ENCODE peak calls at places on chromosomes 13 and 19, in five cellular contexts. U, W, H, G and R are unnamed samples. For H3K27me3, the result is how much of the 10 kb centered on the place peaks cover.

GRCh38 chr19:29524201-29524911 is 1.4 kb upstream of the VSTM2B start:
- DNase-seq in U (no peak), W (peak), H (no peak), G (peak), R (peak)

GRCh38 chr13:90302113-90302512 is 1045.4 kb upstream of the MIR17HG start:
- DNase-seq in U (no peak), W (no peak), H (no peak), G (no peak), R (no peak)

GRCh38 chr19:55279773-55280643 is at the start of gene HSPBP1:
- DNase-seq in U (peak), W (peak), H (peak), G (peak), R (peak)

GRCh38 chr13:104140557-104140956 is 1074.3 kb upstream of the SLC10A2 start:
- DNase-seq in U (no peak), W (no peak), H (no peak), G (no peak), R (no peak)

GRCh38 chr19:43313711-43314495 is 39.6 kb upstream of the CD177 start:
- DNase-seq in U (no peak), W (no peak), H (no peak), G (no peak), R (no peak)

GRCh38 chr19:6713773-6714692 is 6.4 kb downstream of the C3 start:
- DNase-seq in U (no peak), W (no peak), H (no peak), G (peak), R (no peak)

GRCh38 chr13:21933001-21933400 is 262.1 kb downstream of the FGF9 start:
- DNase-seq in U (no peak), W (no peak), H (no peak), G (no peak), R (no peak)

GRCh38 chr19:57560049-57560491 is 407 bp upstream of the ZNF550 start:
- DNase-seq in U (no peak), W (no peak), H (no peak), G (peak), R (no peak)

GRCh38 chr19:44847144-44848035 is 1.3 kb downstream of the NECTIN2 start:
- DNase-seq in U (no peak), W (peak), H (no peak), G (peak), R (no peak)

GRCh38 chr13:100828226-100828625 is 153.6 kb upstream of the TMTC4 start:
- DNase-seq in U (no peak), W (no peak), H (no peak), G (no peak), R (no peak)
- H3K27me3 ChIP-seq in U (under half), W (under half), H (under half), G (under half), R (under half)

GRCh38 chr13:67033170-67033569 is 197.0 kb downstream of the PCDH9 start:
- DNase-seq in U (no peak), W (no peak), H (no peak), G (no peak), R (no peak)
- H3K27ac ChIP-seq in U (no peak), W (no peak), H (no peak), G (no peak), R (peak)

GRCh38 chr13:48222358-48223015 is 10.5 kb upstream of the ITM2B start:
- DNase-seq in U (no peak), W (peak), H (no peak), G (peak), R (no peak)
- H3K4me3 ChIP-seq in U (no peak), W (peak), H (peak), G (peak), R (peak)

GRCh38 chr19:15015946-15016542 is 33.2 kb upstream of the CASP14 start:
- DNase-seq in U (no peak), W (no peak), H (no peak), G (no peak), R (no peak)
- H3K27me3 ChIP-seq in U (under half), W (under half), H (under half), G (under half), R (under half)

GRCh38 chr13:73520566-73521290 is 461.9 kb downstream of the KLF5 start:
- DNase-seq in U (no peak), W (no peak), H (no peak), G (no peak), R (no peak)

GRCh38 chr13:73521291-73521626 is 462.5 kb downstream of the KLF5 start:
- DNase-seq in U (no peak), W (no peak), H (no peak), G (no peak), R (no peak)

GRCh38 chr13:73521970-73522549 is 463.3 kb downstream of the KLF5 start:
- DNase-seq in U (no peak), W (no peak), H (no peak), G (no peak), R (no peak)

GRCh38 chr13:73519720-73520119 is 460.9 kb downstream of the KLF5 start:
- DNase-seq in U (no peak), W (no peak), H (no peak), G (no peak), R (no peak)

DNA sequence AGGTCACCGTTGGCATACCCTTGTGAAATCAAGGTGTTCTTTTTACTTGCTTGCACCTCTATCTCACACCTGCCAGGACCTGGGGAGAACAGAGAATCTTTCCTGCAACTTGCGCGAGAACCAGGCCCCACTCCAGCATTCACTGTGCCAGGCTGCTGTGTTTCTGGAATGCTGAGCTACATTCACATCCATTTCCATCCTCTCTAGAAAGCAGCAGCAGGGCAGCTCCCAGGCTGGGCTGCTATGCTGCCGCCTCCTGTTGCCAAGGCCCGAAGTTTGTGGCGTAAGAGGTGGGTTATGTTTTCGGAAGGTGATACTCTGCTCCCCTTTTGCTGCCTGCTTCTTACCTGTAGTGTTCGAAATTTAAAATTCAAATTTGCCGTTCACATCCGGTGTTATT is 464.1 kb downstream of the KLF5 start:
- DNase-seq in U (no peak), W (no peak), H (no peak), G (no peak), R (no peak)
- H3K27ac ChIP-seq in U (no peak), W (no peak), H (no peak), G (no peak), R (no peak)

GRCh38 chr13:50074843-50075242 is 59.6 kb downstream of the KCNRG start:
- DNase-seq in U (no peak), W (no peak), H (no peak), G (no peak), R (no peak)
- H3K4me3 ChIP-seq in U (no peak), W (no peak), H (peak), G (no peak), R (no peak)